ENCODE peak calls at places on chromosome 10, in nine cellular contexts. V, H, A, N, U, W, Y, C and J are unnamed samples.
A peak's percentile ranks its signal among the peaks of the same experiment; 100 is the strongest.

GRCh38 chr10:90742189-90742588 is 115.7 kb downstream of the HTR7 start:
- DNase-seq in V (no peak), H (no peak), A (no peak), N (peak; percentile 43), U (no peak), W (no peak), Y (no peak), C (no peak), J (no peak)

GRCh38 chr10:78980815-78981214 is 88.0 kb upstream of the ZMIZ1 start:
- DNase-seq in V (no peak), H (no peak), A (no peak), N (no peak), U (no peak), W (no peak), Y (no peak), C (no peak), J (no peak)

GRCh38 chr10:110461088-110461487 is 36.6 kb upstream of the DUSP5 start:
- DNase-seq in V (no peak), H (no peak), A (no peak), N (no peak), U (peak; percentile 74), W (no peak), Y (no peak), C (no peak), J (no peak)

GRCh38 chr10:69464401-69464800 is 13.1 kb downstream of the TSPAN15 start:
- DNase-seq in V (no peak), H (no peak), A (no peak), N (no peak), U (no peak), W (no peak), Y (no peak), C (no peak), J (no peak)

GRCh38 chr10:86671985-86672710 is 3.8 kb downstream of the LDB3 start:
- DNase-seq in V (no peak), H (no peak), A (peak; percentile 21), N (no peak), U (peak; percentile 41), W (no peak), Y (no peak), C (no peak), J (no peak)

GRCh38 chr10:14812271-14812670 is 25.6 kb downstream of the CDNF start:
- DNase-seq in V (no peak), H (no peak), A (peak; percentile 20), N (no peak), U (no peak), W (no peak), Y (no peak), C (no peak), J (no peak)

GRCh38 chr10:123943307-123943706 is 51.7 kb upstream of the CPXM2 start:
- DNase-seq in V (no peak), H (no peak), A (no peak), N (no peak), U (no peak), W (no peak), Y (no peak), C (no peak), J (no peak)

GRCh38 chr10:124509836-124510535 is 48.4 kb downstream of the LHPP start:
- DNase-seq in V (no peak), H (no peak), A (no peak), N (peak; percentile 31), U (no peak), W (no peak), Y (no peak), C (no peak), J (no peak)

GRCh38 chr10:112958275-112958995 is 8.4 kb downstream of the TCF7L2 start:
- DNase-seq in V (no peak), H (no peak), A (no peak), N (no peak), U (no peak), W (no peak), Y (no peak), C (no peak), J (no peak)

GRCh38 chr10:98397089-98397600 is 17.8 kb downstream of the PYROXD2 start:
- DNase-seq in V (no peak), H (no peak), A (no peak), N (no peak), U (no peak), W (no peak), Y (no peak), C (no peak), J (no peak)

GRCh38 chr10:63431962-63432797 is 33.6 kb downstream of the JMJD1C start:
- DNase-seq in V (no peak), H (no peak), A (no peak), N (peak; percentile 70), U (no peak), W (no peak), Y (no peak), C (no peak), J (no peak)

GRCh38 chr10:35768011-35768410 is 125.9 kb upstream of the FZD8 start:
- DNase-seq in V (no peak), H (no peak), A (no peak), N (no peak), U (no peak), W (no peak), Y (no peak), C (no peak), J (no peak)

GRCh38 chr10:86055928-86056327 is 310.7 kb downstream of the GRID1 start:
- DNase-seq in V (no peak), H (no peak), A (no peak), N (no peak), U (no peak), W (no peak), Y (no peak), C (no peak), J (no peak)

GRCh38 chr10:110276603-110277002 is 28.1 kb downstream of the SMNDC1 start:
- DNase-seq in V (no peak), H (no peak), A (no peak), N (no peak), U (no peak), W (no peak), Y (no peak), C (no peak), J (no peak)

GRCh38 chr10:104835422-104835821 is 194.3 kb downstream of the SORCS3 start:
- DNase-seq in V (no peak), H (no peak), A (no peak), N (no peak), U (no peak), W (no peak), Y (no peak), C (no peak), J (no peak)

GRCh38 chr10:98045785-98046389 is 15.5 kb upstream of the CRTAC1 start:
- DNase-seq in V (peak; percentile 46), H (no peak), A (peak; percentile 72), N (peak; percentile 53), U (peak; percentile 86), W (peak; percentile 60), Y (no peak), C (peak; percentile 31), J (peak; percentile 63)

GRCh38 chr10:75235375-75236177 is at the start of gene COMTD1:
- DNase-seq in V (peak; percentile 96), H (peak; percentile 95), A (peak; percentile 98), N (peak; percentile 89), U (peak; percentile 95), W (peak; percentile 98), Y (peak; percentile 96), C (peak; percentile 92), J (peak; percentile 95)

GRCh38 chr10:75231672-75232581 is 3.8 kb downstream of the COMTD1 start:
- DNase-seq in V (no peak), H (no peak), A (no peak), N (no peak), U (no peak), W (no peak), Y (no peak), C (no peak), J (no peak)

GRCh38 chr10:75234017-75234682 is 1.6 kb downstream of the COMTD1 start:
- DNase-seq in V (peak; percentile 99), H (peak; percentile 97), A (peak; percentile 98), N (peak; percentile 95), U (peak; percentile 94), W (peak; percentile 97), Y (peak; percentile 91), C (peak; percentile 98), J (peak; percentile 97)

GRCh38 chr10:75234683-75235374 is 928 bp downstream of the COMTD1 start:
- DNase-seq in V (no peak), H (no peak), A (peak; percentile 68), N (peak; percentile 38), U (peak; percentile 62), W (no peak), Y (no peak), C (no peak), J (no peak)

GRCh38 chr10:75233444-75234016 is 2.2 kb downstream of the COMTD1 start:
- DNase-seq in V (peak; percentile 42), H (no peak), A (peak; percentile 30), N (peak; percentile 20), U (peak; percentile 19), W (no peak), Y (no peak), C (no peak), J (no peak)
- H3K36me3 ChIP-seq in V (peaks cover 5% of the 10 kb centered on the region), H (no peaks in the 10 kb centered on the region), A (peaks cover 9% of the 10 kb centered on the region), N (peaks cover 26% of the 10 kb centered on the region), U (peaks cover 53% of the 10 kb centered on the region), W (peaks cover 47% of the 10 kb centered on the region), Y (peaks cover 35% of the 10 kb centered on the region), C (peaks cover 29% of the 10 kb centered on the region), J (peaks cover 7% of the 10 kb centered on the region)

GRCh38 chr10:131790021-131790420 is 110.8 kb upstream of the PPP2R2D start:
- DNase-seq in V (no peak), H (no peak), A (peak; percentile 42), N (no peak), U (peak; percentile 63), W (no peak), Y (no peak), C (no peak), J (peak; percentile 3)
- H3K9me3 ChIP-seq in V (no peaks in the 10 kb centered on the region), H (no peaks in the 10 kb centered on the region), A (no peaks in the 10 kb centered on the region), N (peaks cover 2% of the 10 kb centered on the region), U (peaks cover 7% of the 10 kb centered on the region), W (no peaks in the 10 kb centered on the region), Y (no peaks in the 10 kb centered on the region), C (no peaks in the 10 kb centered on the region), J (no peaks in the 10 kb centered on the region)

DNA sequence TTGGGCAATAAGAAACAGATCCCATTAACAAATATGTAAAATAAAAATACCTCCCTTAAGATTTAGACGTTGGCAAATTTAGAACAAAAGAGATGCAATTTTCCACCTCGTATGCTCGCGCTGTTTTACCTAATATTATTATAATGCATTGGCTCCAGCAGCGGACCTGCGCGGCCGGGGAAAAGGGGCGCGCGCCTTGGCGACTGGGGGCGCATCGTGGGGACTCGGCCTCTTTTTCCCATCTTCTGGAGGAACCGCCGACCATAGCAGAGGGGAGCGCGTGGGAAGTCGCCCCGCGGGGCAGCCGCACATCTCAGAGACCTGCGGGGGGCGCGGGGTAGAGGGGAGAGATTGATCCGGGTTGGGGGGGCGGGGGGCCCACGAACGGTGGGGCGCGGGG is 139.4 kb upstream of the MKI67 start:
- DNase-seq in V (no peak), H (no peak), A (no peak), N (no peak), U (no peak), W (no peak), Y (no peak), C (no peak), J (no peak)
- H3K4me3 ChIP-seq in V (no peak overlapping the region), H (no peak overlapping the region), A (no peak overlapping the region), N (no peak overlapping the region), U (no peak overlapping the region), W (no peak overlapping the region), Y (no peak overlapping the region), C (no peak overlapping the region), J (no peak overlapping the region)

DNA sequence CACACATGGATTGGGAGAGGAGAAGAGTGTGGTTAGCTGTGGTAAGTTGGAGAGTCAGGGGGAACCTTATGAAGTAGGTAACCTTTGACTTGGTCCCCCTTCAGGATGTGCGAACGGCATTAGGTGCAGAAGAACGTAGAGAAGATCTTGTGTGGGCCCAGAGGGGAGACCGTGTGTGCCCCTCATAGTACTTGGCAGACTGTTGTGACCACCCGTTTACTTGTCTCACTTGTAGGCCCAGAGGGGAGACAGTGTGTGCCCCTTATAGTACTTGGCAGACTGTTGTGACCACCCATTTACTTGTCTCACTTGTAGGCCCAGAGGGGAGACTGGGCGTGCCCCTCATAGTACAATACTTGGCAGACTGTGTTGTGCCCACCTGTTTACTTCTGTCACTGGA is 2.6 kb downstream of the GTPBP4 start:
- DNase-seq in V (no peak), H (no peak), A (no peak), N (no peak), U (no peak), W (no peak), Y (no peak), C (no peak), J (no peak)
- H3K36me3 ChIP-seq in V (peaks cover 7% of the 10 kb centered on the region), H (no peaks in the 10 kb centered on the region), A (peaks cover 3% of the 10 kb centered on the region), N (peaks cover 24% of the 10 kb centered on the region), U (peaks cover 72% of the 10 kb centered on the region), W (peaks cover 36% of the 10 kb centered on the region), Y (peaks cover 26% of the 10 kb centered on the region), C (peaks cover 21% of the 10 kb centered on the region), J (no peaks in the 10 kb centered on the region)